ENCODE peak calls at places on chromosomes 12 and 14, in seven cellular contexts. V is stimulated activated CD8-positive, alpha-beta memory T cell treated with anti-CD3 and anti-CD28 coated beads, Interleukin-4, amount 100 ng/mL, for 4 hours; P is Caki2; A is stimulated activated CD4-positive, alpha-beta T cell treated with anti-CD3 and anti-CD28 coated beads, Interleukin-4, amount 100 ng/mL, for 48 hours; E is lung microvascular endothelial cell; T is Daoy; I is frontal cortex. R is an unnamed sample.

GRCh38 chr12:22529281-22530060 is 14.9 kb downstream of the C2CD5 start:
- DNase-seq in A (no peak), I (no peak), E (peak; percentile 34), V (no peak), T (peak; percentile 16), P (peak; percentile 25), R (no peak)

GRCh38 chr12:32400114-32400672 is 835 bp downstream of the FGD4 start:
- DNase-seq in P (peak; percentile 50), E (peak; percentile 40), T (peak; percentile 30), V (no peak), A (no peak), I (no peak), R (no peak)

GRCh38 chr14:74368026-74368425 is 19.8 kb downstream of the VRTN start:
- DNase-seq in T (no peak), I (no peak), P (no peak), V (no peak), E (no peak), A (no peak), R (no peak)

GRCh38 chr12:56188786-56189335 is 422 bp downstream of the SMARCC2 start:
- DNase-seq in A (peak; percentile 25), E (no peak), V (no peak), I (no peak), T (no peak), P (no peak), R (no peak)

GRCh38 chr12:109445224-109445623 is 31.9 kb downstream of the KCTD10 start:
- DNase-seq in E (no peak), A (no peak), I (no peak), V (no peak), T (no peak), P (no peak), R (no peak)

GRCh38 chr14:100849432-100849831 is 23.5 kb downstream of the MEG3 start:
- DNase-seq in V (no peak), P (no peak), E (peak; percentile 41), I (no peak), A (no peak), T (peak; percentile 30), R (no peak)

GRCh38 chr12:12798480-12798879 is 13.0 kb downstream of the APOLD1 start:
- DNase-seq in V (no peak), I (no peak), T (no peak), P (no peak), A (no peak), E (no peak), R (no peak)

GRCh38 chr14:67343601-67344230 is 15.9 kb downstream of the ATP6V1D start:
- DNase-seq in I (no peak), V (no peak), T (no peak), E (peak; percentile 74), P (no peak), A (no peak), R (no peak)

GRCh38 chr12:50055831-50056628 is 1.4 kb upstream of the ASIC1 start:
- DNase-seq in E (peak; percentile 65), A (peak; percentile 47), P (peak; percentile 66), I (peak; percentile 81), T (peak; percentile 67), V (peak; percentile 18), R (no peak)